ENCODE peak calls at places on chromosomes 1 and 21, in ten cellular contexts. One of them, this sample, is unnamed.

GRCh38 chr1:16984717-16985116 is 4.3 kb upstream of the MFAP2 start:
- DNase-seq in PC-3: peak; percentile 98
- DNase-seq in GM12865: no peak
- DNase-seq in cardiac fibroblast: peak; percentile 97
- DNase-seq in astrocyte of the spinal cord: peak; percentile 95
- DNase-seq in stomach: no peak
- DNase-seq in GM12864: no peak
- DNase-seq in dorsolateral prefrontal cortex: no peak
- DNase-seq in AG04450: peak; percentile 53
- DNase-seq in kidney epithelial cell: no peak
- DNase-seq in this sample: no peak

GRCh38 chr1:56194911-56195310 is 384.5 kb downstream of the PLPP3 start:
- DNase-seq in PC-3: no peak
- DNase-seq in GM12865: no peak
- DNase-seq in cardiac fibroblast: peak; percentile 60
- DNase-seq in astrocyte of the spinal cord: peak; percentile 10
- DNase-seq in stomach: no peak
- DNase-seq in GM12864: no peak
- DNase-seq in dorsolateral prefrontal cortex: no peak
- DNase-seq in AG04450: peak; percentile 33
- DNase-seq in kidney epithelial cell: no peak
- DNase-seq in this sample: peak; percentile 45

GRCh38 chr21:28771790-28772501 is 220.7 kb downstream of the LTN1 start:
- DNase-seq in PC-3: peak; percentile 65
- DNase-seq in GM12865: no peak
- DNase-seq in cardiac fibroblast: peak; percentile 87
- DNase-seq in astrocyte of the spinal cord: peak; percentile 85
- DNase-seq in stomach: no peak
- DNase-seq in GM12864: no peak
- DNase-seq in dorsolateral prefrontal cortex: no peak
- DNase-seq in AG04450: peak; percentile 69
- DNase-seq in kidney epithelial cell: no peak
- DNase-seq in this sample: peak; percentile 90

GRCh38 chr1:165773324-165773965 is 4.8 kb upstream of the TMCO1 start:
- DNase-seq in PC-3: peak; percentile 92
- DNase-seq in GM12865: no peak
- DNase-seq in cardiac fibroblast: peak; percentile 23
- DNase-seq in astrocyte of the spinal cord: peak; percentile 62
- DNase-seq in stomach: no peak
- DNase-seq in GM12864: no peak
- DNase-seq in dorsolateral prefrontal cortex: no peak
- DNase-seq in AG04450: peak; percentile 27
- DNase-seq in kidney epithelial cell: peak; percentile 61
- DNase-seq in this sample: peak; percentile 50

GRCh38 chr1:187844313-187844712 is 1015.6 kb downstream of the PLA2G4A start:
- DNase-seq in PC-3: peak; percentile 58
- DNase-seq in GM12865: no peak
- DNase-seq in cardiac fibroblast: no peak
- DNase-seq in astrocyte of the spinal cord: peak; percentile 18
- DNase-seq in stomach: no peak
- DNase-seq in GM12864: no peak
- DNase-seq in dorsolateral prefrontal cortex: no peak
- DNase-seq in AG04450: no peak
- DNase-seq in kidney epithelial cell: no peak
- DNase-seq in this sample: no peak

GRCh38 chr1:227899820-227900449 is 47.8 kb downstream of the WNT9A start:
- DNase-seq in PC-3: no peak
- DNase-seq in GM12865: no peak
- DNase-seq in cardiac fibroblast: no peak
- DNase-seq in astrocyte of the spinal cord: no peak
- DNase-seq in stomach: no peak
- DNase-seq in GM12864: no peak
- DNase-seq in dorsolateral prefrontal cortex: peak; percentile 18
- DNase-seq in AG04450: no peak
- DNase-seq in kidney epithelial cell: no peak
- DNase-seq in this sample: no peak

GRCh38 chr1:201648911-201649775 is 110.2 kb downstream of the NAV1 start:
- DNase-seq in PC-3: no peak
- DNase-seq in GM12865: no peak
- DNase-seq in cardiac fibroblast: peak; percentile 26
- DNase-seq in astrocyte of the spinal cord: peak; percentile 64
- DNase-seq in stomach: peak; percentile 31
- DNase-seq in GM12864: no peak
- DNase-seq in dorsolateral prefrontal cortex: no peak
- DNase-seq in AG04450: no peak
- DNase-seq in kidney epithelial cell: no peak
- DNase-seq in this sample: no peak

GRCh38 chr1:19735419-19736127 is 64.1 kb downstream of the TMCO4 start:
- DNase-seq in PC-3: peak; percentile 83
- DNase-seq in GM12865: no peak
- DNase-seq in cardiac fibroblast: peak; percentile 93
- DNase-seq in astrocyte of the spinal cord: peak; percentile 98
- DNase-seq in stomach: no peak
- DNase-seq in GM12864: no peak
- DNase-seq in dorsolateral prefrontal cortex: no peak
- DNase-seq in AG04450: peak; percentile 83
- DNase-seq in kidney epithelial cell: no peak
- DNase-seq in this sample: peak; percentile 93

GRCh38 chr21:44780140-44780508 is 21.5 kb downstream of the UBE2G2 start:
- DNase-seq in PC-3: no peak
- DNase-seq in GM12865: no peak
- DNase-seq in cardiac fibroblast: no peak
- DNase-seq in astrocyte of the spinal cord: no peak
- DNase-seq in stomach: no peak
- DNase-seq in GM12864: no peak
- DNase-seq in dorsolateral prefrontal cortex: no peak
- DNase-seq in AG04450: no peak
- DNase-seq in kidney epithelial cell: no peak
- DNase-seq in this sample: no peak

GRCh38 chr1:23376890-23377811 is 7.5 kb upstream of the ZNF436 start:
- DNase-seq in PC-3: peak; percentile 89
- DNase-seq in GM12865: no peak
- DNase-seq in cardiac fibroblast: peak; percentile 74
- DNase-seq in astrocyte of the spinal cord: peak; percentile 94
- DNase-seq in stomach: no peak
- DNase-seq in GM12864: no peak
- DNase-seq in dorsolateral prefrontal cortex: no peak
- DNase-seq in AG04450: no peak
- DNase-seq in kidney epithelial cell: no peak
- DNase-seq in this sample: peak; percentile 21

GRCh38 chr21:31660134-31660565 is 657 bp downstream of the SOD1 start:
- DNase-seq in PC-3: peak; percentile 21
- DNase-seq in GM12865: peak; percentile 43
- DNase-seq in cardiac fibroblast: peak; percentile 34
- DNase-seq in astrocyte of the spinal cord: peak; percentile 31
- DNase-seq in stomach: no peak
- DNase-seq in GM12864: no peak
- DNase-seq in dorsolateral prefrontal cortex: peak; percentile 39
- DNase-seq in AG04450: no peak
- DNase-seq in kidney epithelial cell: no peak
- DNase-seq in this sample: no peak

GRCh38 chr1:219143735-219144134 is 29.9 kb upstream of the LYPLAL1 start:
- DNase-seq in PC-3: peak; percentile 69
- DNase-seq in GM12865: no peak
- DNase-seq in cardiac fibroblast: peak; percentile 46
- DNase-seq in astrocyte of the spinal cord: no peak
- DNase-seq in stomach: no peak
- DNase-seq in GM12864: no peak
- DNase-seq in dorsolateral prefrontal cortex: no peak
- DNase-seq in AG04450: no peak
- DNase-seq in kidney epithelial cell: no peak
- DNase-seq in this sample: no peak

GRCh38 chr1:53001128-53001527 is 60.9 kb upstream of the PODN start:
- DNase-seq in PC-3: no peak
- DNase-seq in GM12865: no peak
- DNase-seq in cardiac fibroblast: no peak
- DNase-seq in astrocyte of the spinal cord: no peak
- DNase-seq in stomach: no peak
- DNase-seq in GM12864: no peak
- DNase-seq in dorsolateral prefrontal cortex: no peak
- DNase-seq in AG04450: no peak
- DNase-seq in kidney epithelial cell: no peak
- DNase-seq in this sample: no peak

GRCh38 chr1:209618756-209619420 is 33.3 kb downstream of the LAMB3 start:
- DNase-seq in PC-3: no peak
- DNase-seq in GM12865: no peak
- DNase-seq in cardiac fibroblast: peak; percentile 7
- DNase-seq in astrocyte of the spinal cord: no peak
- DNase-seq in stomach: no peak
- DNase-seq in GM12864: no peak
- DNase-seq in dorsolateral prefrontal cortex: peak; percentile 70
- DNase-seq in AG04450: no peak
- DNase-seq in kidney epithelial cell: no peak
- DNase-seq in this sample: no peak

GRCh38 chr1:204029016-204029415 is 43.9 kb upstream of the SOX13 start:
- DNase-seq in PC-3: no peak
- DNase-seq in GM12865: no peak
- DNase-seq in cardiac fibroblast: no peak
- DNase-seq in astrocyte of the spinal cord: no peak
- DNase-seq in stomach: no peak
- DNase-seq in GM12864: no peak
- DNase-seq in dorsolateral prefrontal cortex: no peak
- DNase-seq in AG04450: no peak
- DNase-seq in kidney epithelial cell: no peak
- DNase-seq in this sample: no peak

GRCh38 chr1:168091720-168092119 is 45.0 kb downstream of the GPR161 start:
- DNase-seq in PC-3: no peak
- DNase-seq in GM12865: no peak
- DNase-seq in cardiac fibroblast: no peak
- DNase-seq in astrocyte of the spinal cord: no peak
- DNase-seq in stomach: no peak
- DNase-seq in GM12864: no peak
- DNase-seq in dorsolateral prefrontal cortex: no peak
- DNase-seq in AG04450: no peak
- DNase-seq in kidney epithelial cell: no peak
- DNase-seq in this sample: no peak

GRCh38 chr1:36306210-36306901 is at the start of gene SH3D21:
- DNase-seq in PC-3: peak; percentile 49
- DNase-seq in GM12865: peak; percentile 50
- DNase-seq in cardiac fibroblast: peak; percentile 25
- DNase-seq in astrocyte of the spinal cord: peak; percentile 22
- DNase-seq in stomach: peak; percentile 67
- DNase-seq in GM12864: no peak
- DNase-seq in dorsolateral prefrontal cortex: no peak
- DNase-seq in AG04450: no peak
- DNase-seq in kidney epithelial cell: no peak
- DNase-seq in this sample: no peak
- TF ChIP-seq CTCF in PC-3: peak; percentile 43
- TF ChIP-seq CTCF in GM12865: peak; percentile 4
- TF ChIP-seq CTCF in cardiac fibroblast: no peak
- TF ChIP-seq CTCF in astrocyte of the spinal cord: peak; percentile 34
- TF ChIP-seq CTCF in stomach: no peak
- TF ChIP-seq CTCF in GM12864: no peak
- TF ChIP-seq CTCF in dorsolateral prefrontal cortex: no peak
- TF ChIP-seq CTCF in AG04450: no peak
- TF ChIP-seq CTCF in kidney epithelial cell: peak; percentile 35
- TF ChIP-seq CTCF in this sample: no peak

DNA sequence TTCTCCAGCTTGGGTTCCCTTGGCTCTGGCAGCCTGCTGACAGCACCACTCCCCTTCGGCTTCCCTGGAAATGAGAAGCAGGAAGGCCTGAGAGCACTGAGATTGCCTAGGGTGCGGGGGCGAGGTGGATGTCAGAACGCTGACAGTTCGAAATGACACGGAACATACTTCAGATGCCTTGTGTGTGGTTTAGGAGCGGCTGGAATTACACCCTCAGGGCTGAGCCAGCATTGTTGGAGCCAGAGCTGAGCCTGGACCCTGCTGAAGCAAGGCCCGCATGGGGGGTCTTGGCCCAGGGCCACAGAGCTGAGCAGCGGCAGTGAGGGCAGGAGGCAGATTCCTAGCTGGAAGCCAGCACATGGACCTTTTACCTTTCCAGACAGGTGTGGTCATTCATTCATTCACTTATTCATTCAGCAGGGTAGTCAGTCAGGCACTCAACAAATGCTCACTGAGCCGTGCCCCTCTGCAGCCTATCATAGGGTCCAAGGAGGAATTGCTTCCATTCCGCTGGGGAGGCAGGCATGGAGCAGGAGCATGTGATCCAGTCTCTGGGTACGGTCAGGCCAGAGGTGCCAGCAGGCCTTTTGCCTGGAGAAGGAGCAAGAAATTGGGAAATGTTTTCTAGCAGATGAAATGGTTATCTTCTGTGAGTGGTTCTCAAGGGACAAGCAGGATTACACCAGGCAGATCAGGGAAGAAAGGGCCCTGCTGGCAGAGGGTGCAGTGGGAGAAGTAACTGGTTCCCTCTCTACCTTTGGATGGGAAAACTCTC is 6.6 kb upstream of the FOXE3 start:
- DNase-seq in PC-3: no peak
- DNase-seq in GM12865: no peak
- DNase-seq in cardiac fibroblast: peak; percentile 86
- DNase-seq in astrocyte of the spinal cord: peak; percentile 20
- DNase-seq in stomach: no peak
- DNase-seq in GM12864: no peak
- DNase-seq in dorsolateral prefrontal cortex: no peak
- DNase-seq in AG04450: peak; percentile 51
- DNase-seq in kidney epithelial cell: peak; percentile 49
- DNase-seq in this sample: peak; percentile 41
- H3K4me3 ChIP-seq in PC-3: no peak overlapping the region
- H3K4me3 ChIP-seq in GM12865: no peak overlapping the region
- H3K4me3 ChIP-seq in cardiac fibroblast: no peak overlapping the region
- H3K4me3 ChIP-seq in astrocyte of the spinal cord: no peak overlapping the region
- H3K4me3 ChIP-seq in stomach: no peak overlapping the region
- H3K4me3 ChIP-seq in GM12864: no peak overlapping the region
- H3K4me3 ChIP-seq in dorsolateral prefrontal cortex: no peak overlapping the region
- H3K4me3 ChIP-seq in AG04450: no peak overlapping the region
- H3K4me3 ChIP-seq in kidney epithelial cell: no peak overlapping the region
- H3K4me3 ChIP-seq in this sample: no peak overlapping the region

DNA sequence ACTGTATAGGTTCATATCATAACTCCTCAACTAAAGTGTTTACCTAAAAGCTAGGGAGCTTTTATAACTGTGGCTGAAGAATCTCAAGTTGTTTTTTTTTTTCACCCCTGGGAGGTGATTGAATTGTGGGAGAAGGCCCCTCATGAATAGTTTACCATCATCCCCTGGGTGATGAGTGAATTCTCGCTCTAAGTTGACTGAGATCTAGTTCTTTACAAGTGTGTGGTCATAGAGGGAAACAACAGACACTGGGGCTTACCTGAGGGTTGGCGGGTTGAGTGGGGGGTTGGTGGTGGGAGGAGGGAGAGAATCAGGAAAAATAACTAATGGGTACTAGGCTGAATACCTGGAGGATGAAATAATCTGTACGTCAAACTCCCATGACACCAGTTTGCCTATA is 7.9 kb upstream of the ZSCAN20 start:
- DNase-seq in PC-3: no peak
- DNase-seq in GM12865: no peak
- DNase-seq in cardiac fibroblast: no peak
- DNase-seq in astrocyte of the spinal cord: no peak
- DNase-seq in stomach: no peak
- DNase-seq in GM12864: no peak
- DNase-seq in dorsolateral prefrontal cortex: no peak
- DNase-seq in AG04450: no peak
- DNase-seq in kidney epithelial cell: no peak
- DNase-seq in this sample: no peak
- TF ChIP-seq CTCF in PC-3: no peak
- TF ChIP-seq CTCF in GM12865: no peak
- TF ChIP-seq CTCF in cardiac fibroblast: no peak
- TF ChIP-seq CTCF in astrocyte of the spinal cord: no peak
- TF ChIP-seq CTCF in stomach: no peak
- TF ChIP-seq CTCF in GM12864: no peak
- TF ChIP-seq CTCF in dorsolateral prefrontal cortex: no peak
- TF ChIP-seq CTCF in AG04450: no peak
- TF ChIP-seq CTCF in kidney epithelial cell: no peak
- TF ChIP-seq CTCF in this sample: no peak

GRCh38 chr1:229228522-229228921 is 42.4 kb upstream of the RAB4A start:
- DNase-seq in PC-3: no peak
- DNase-seq in GM12865: no peak
- DNase-seq in cardiac fibroblast: no peak
- DNase-seq in astrocyte of the spinal cord: no peak
- DNase-seq in stomach: no peak
- DNase-seq in GM12864: no peak
- DNase-seq in dorsolateral prefrontal cortex: no peak
- DNase-seq in AG04450: no peak
- DNase-seq in kidney epithelial cell: no peak
- DNase-seq in this sample: no peak
- H3K4me3 ChIP-seq in PC-3: no peak overlapping the region
- H3K4me3 ChIP-seq in GM12865: no peak overlapping the region
- H3K4me3 ChIP-seq in cardiac fibroblast: no peak overlapping the region
- H3K4me3 ChIP-seq in astrocyte of the spinal cord: no peak overlapping the region
- H3K4me3 ChIP-seq in stomach: no peak overlapping the region
- H3K4me3 ChIP-seq in GM12864: no peak overlapping the region
- H3K4me3 ChIP-seq in dorsolateral prefrontal cortex: no peak overlapping the region
- H3K4me3 ChIP-seq in AG04450: no peak overlapping the region
- H3K4me3 ChIP-seq in kidney epithelial cell: no peak overlapping the region
- H3K4me3 ChIP-seq in this sample: no peak overlapping the region

This sample was measured in AG04449.